ENCODE peak calls at places on chromosomes 4 and X, in six cellular contexts. E, F, M, T, U and P are unnamed samples.

GRCh38 chr4:112881842-112882241 is 167.6 kb upstream of the ANK2 start:
- DNase-seq in E (no peak), F (no peak), M (no peak), T (no peak), U (no peak), P (no peak)

GRCh38 chr4:83852085-83852451 is 316.2 kb downstream of the GPAT3 start:
- DNase-seq in E (no peak), F (peak; percentile 56), M (peak; percentile 47), T (no peak), U (no peak), P (peak; percentile 50)

GRCh38 chr4:20544645-20545044 is 155.6 kb upstream of the PACRGL start:
- DNase-seq in E (no peak), F (no peak), M (peak; percentile 26), T (no peak), U (no peak), P (peak; percentile 56)

GRCh38 chr4:10664408-10664807 is 20.2 kb downstream of the CLNK start:
- DNase-seq in E (peak; percentile 48), F (peak; percentile 51), M (no peak), T (no peak), U (no peak), P (peak; percentile 83)

GRCh38 chr4:158644341-158644740 is 27.3 kb downstream of the C4orf46 start:
- DNase-seq in E (no peak), F (no peak), M (no peak), T (no peak), U (no peak), P (no peak)

GRCh38 chr4:108116423-108117168 is 52.1 kb downstream of the LEF1 start:
- DNase-seq in E (no peak), F (no peak), M (no peak), T (no peak), U (no peak), P (no peak)

GRCh38 chrX:140917354-140918115 is 84.9 kb upstream of the SPANXB1 start:
- DNase-seq in E (no peak), F (no peak), M (no peak), T (no peak), U (no peak), P (no peak)

GRCh38 chr4:104896623-104897296 is 249.9 kb upstream of the TET2 start:
- DNase-seq in E (no peak), F (no peak), M (no peak), T (no peak), U (no peak), P (no peak)

GRCh38 chrX:2608638-2609430 is 82.3 kb upstream of the CD99 start:
- DNase-seq in E (peak; percentile 89), F (peak; percentile 19), M (peak; percentile 83), T (peak; percentile 92), U (no peak), P (peak; percentile 63)

GRCh38 chrX:80808854-80809493 is 703 bp downstream of the BRWD3 start:
- DNase-seq in E (no peak), F (no peak), M (peak; percentile 39), T (no peak), U (no peak), P (peak; percentile 6)

GRCh38 chrX:13028871-13029336 is 15.5 kb downstream of the FAM9C start:
- DNase-seq in E (no peak), F (no peak), M (peak; percentile 54), T (no peak), U (no peak), P (no peak)

GRCh38 chr4:174036111-174036510 is 247.4 kb downstream of the FBXO8 start:
- DNase-seq in E (no peak), F (no peak), M (no peak), T (no peak), U (no peak), P (no peak)

GRCh38 chrX:44882635-44883034 is 9.6 kb downstream of the KDM6A start:
- DNase-seq in E (no peak), F (no peak), M (no peak), T (no peak), U (no peak), P (no peak)

GRCh38 chr4:54439831-54440243 is 210.7 kb downstream of the PDGFRA start:
- DNase-seq in E (no peak), F (no peak), M (peak; percentile 51), T (no peak), U (no peak), P (peak; percentile 62)

GRCh38 chrX:41045960-41046567 is 39.2 kb upstream of the USP9X start:
- DNase-seq in E (no peak), F (no peak), M (no peak), T (no peak), U (no peak), P (no peak)

GRCh38 chrX:30577362-30577961 is at the start of gene TASL:
- DNase-seq in E (no peak), F (no peak), M (no peak), T (no peak), U (no peak), P (no peak)

GRCh38 chr4:173528378-173529321 is 1.4 kb downstream of the HAND2 start:
- DNase-seq in E (no peak), F (no peak), M (no peak), T (peak; percentile 80), U (no peak), P (no peak)

GRCh38 chr4:33323393-33323792 is 2603.2 kb downstream of the PCDH7 start:
- DNase-seq in E (no peak), F (no peak), M (no peak), T (no peak), U (no peak), P (no peak)

GRCh38 chrX:46642145-46642544 is 68.6 kb downstream of the CHST7 start:
- DNase-seq in E (no peak), F (no peak), M (peak; percentile 32), T (no peak), U (no peak), P (peak; percentile 30)

GRCh38 chr4:173537628-173538147 is 7.7 kb upstream of the HAND2 start:
- DNase-seq in E (no peak), F (no peak), M (no peak), T (no peak), U (no peak), P (no peak)